ENCODE peak calls at places on chromosomes 4 and X, in five cellular contexts. One of them, this sample, is unnamed.
A peak's percentile ranks its signal among the peaks of the same experiment; 100 is the strongest.

GRCh38 chrX:23515028-23515427 is 152.3 kb upstream of the PRDX4 start:
- DNase-seq in A549: no peak
- DNase-seq in GM06990: no peak
- DNase-seq in IMR-90: no peak
- DNase-seq in ovary: no peak
- DNase-seq in this sample: no peak

GRCh38 chr4:151415978-151416377 is 7.0 kb downstream of the FHIP1A start:
- DNase-seq in ovary: no peak
- DNase-seq in IMR-90: peak; percentile 50
- DNase-seq in GM06990: no peak
- DNase-seq in A549: no peak
- DNase-seq in this sample: no peak

GRCh38 chr4:5635826-5636196 is 72.5 kb downstream of the EVC2 start:
- DNase-seq in ovary: no peak
- DNase-seq in A549: no peak
- DNase-seq in IMR-90: peak; percentile 87
- DNase-seq in GM06990: no peak
- DNase-seq in this sample: no peak

GRCh38 chrX:30150196-30150895 is 65.0 kb upstream of the MAGEB2 start:
- DNase-seq in A549: no peak
- DNase-seq in GM06990: no peak
- DNase-seq in ovary: no peak
- DNase-seq in IMR-90: peak; percentile 36
- DNase-seq in this sample: no peak

GRCh38 chrX:41661366-41662095 is 27.2 kb upstream of the GPR34 start:
- DNase-seq in ovary: no peak
- DNase-seq in A549: no peak
- DNase-seq in IMR-90: peak; percentile 56
- DNase-seq in GM06990: no peak
- DNase-seq in this sample: no peak

GRCh38 chrX:109264878-109265277 is 217.0 kb downstream of the GUCY2F start:
- DNase-seq in IMR-90: no peak
- DNase-seq in ovary: no peak
- DNase-seq in GM06990: no peak
- DNase-seq in A549: no peak
- DNase-seq in this sample: no peak

GRCh38 chrX:153494541-153495361 is at the start of gene BGN:
- DNase-seq in GM06990: no peak
- DNase-seq in IMR-90: peak; percentile 44
- DNase-seq in A549: peak; percentile 15
- DNase-seq in ovary: peak; percentile 43
- DNase-seq in this sample: no peak

GRCh38 chr4:40722576-40723161 is 27.1 kb upstream of the NSUN7 start:
- DNase-seq in A549: no peak
- DNase-seq in GM06990: peak; percentile 51
- DNase-seq in IMR-90: no peak
- DNase-seq in ovary: no peak
- DNase-seq in this sample: no peak

GRCh38 chrX:121336831-121337421 is 289.5 kb downstream of the GLUD2 start:
- DNase-seq in IMR-90: no peak
- DNase-seq in ovary: no peak
- DNase-seq in GM06990: no peak
- DNase-seq in A549: no peak
- DNase-seq in this sample: no peak

GRCh38 chr4:1015179-1015578 is 3.8 kb downstream of the FGFRL1 start:
- DNase-seq in ovary: no peak
- DNase-seq in GM06990: no peak
- DNase-seq in A549: no peak
- DNase-seq in IMR-90: no peak
- DNase-seq in this sample: no peak

GRCh38 chrX:122567911-122568310 is 616.2 kb upstream of the GRIA3 start:
- DNase-seq in IMR-90: no peak
- DNase-seq in A549: no peak
- DNase-seq in ovary: no peak
- DNase-seq in GM06990: no peak
- DNase-seq in this sample: no peak

GRCh38 chr4:144562019-144562740 is 83.8 kb upstream of the HHIP start:
- DNase-seq in GM06990: no peak
- DNase-seq in A549: no peak
- DNase-seq in IMR-90: no peak
- DNase-seq in ovary: no peak
- DNase-seq in this sample: no peak

GRCh38 chrX:64975491-64975890 is 759 bp downstream of the ZC4H2 start:
- DNase-seq in GM06990: peak; percentile 12
- DNase-seq in ovary: peak; percentile 8
- DNase-seq in IMR-90: no peak
- DNase-seq in A549: peak; percentile 24
- DNase-seq in this sample: peak; percentile 84

GRCh38 chr4:26458104-26458503 is 32.2 kb downstream of the CCKAR start:
- DNase-seq in IMR-90: peak; percentile 91
- DNase-seq in GM06990: no peak
- DNase-seq in A549: no peak
- DNase-seq in ovary: no peak
- DNase-seq in this sample: peak; percentile 46

GRCh38 chr4:158768577-158769174 is at the start of gene FNIP2:
- DNase-seq in ovary: peak; percentile 82
- DNase-seq in GM06990: peak; percentile 28
- DNase-seq in IMR-90: peak; percentile 72
- DNase-seq in A549: peak; percentile 65
- DNase-seq in this sample: peak; percentile 92

GRCh38 chr4:56345461-56345860 is 41.8 kb downstream of the AASDH start:
- DNase-seq in GM06990: no peak
- DNase-seq in A549: no peak
- DNase-seq in ovary: no peak
- DNase-seq in IMR-90: no peak
- DNase-seq in this sample: no peak

GRCh38 chr4:72858328-72858727 is 211.2 kb downstream of the COX18 start:
- DNase-seq in ovary: no peak
- DNase-seq in A549: no peak
- DNase-seq in GM06990: no peak
- DNase-seq in IMR-90: peak; percentile 79
- DNase-seq in this sample: no peak

GRCh38 chrX:110541266-110541665 is 182.6 kb downstream of the RTL9 start:
- DNase-seq in ovary: no peak
- DNase-seq in A549: no peak
- DNase-seq in GM06990: no peak
- DNase-seq in IMR-90: no peak
- DNase-seq in this sample: no peak

GRCh38 chr4:125198916-125199315 is 115.8 kb upstream of the FAT4 start:
- DNase-seq in ovary: no peak
- DNase-seq in IMR-90: peak; percentile 37
- DNase-seq in A549: no peak
- DNase-seq in GM06990: no peak
- DNase-seq in this sample: no peak

GRCh38 chrX:74318672-74319071 is 14.7 kb downstream of the ZCCHC13 start:
- DNase-seq in A549: no peak
- DNase-seq in ovary: no peak
- DNase-seq in GM06990: no peak
- DNase-seq in IMR-90: no peak
- DNase-seq in this sample: no peak

GRCh38 chr4:169147217-169147616 is 123.5 kb downstream of the SH3RF1 start:
- DNase-seq in GM06990: no peak
- DNase-seq in IMR-90: peak; percentile 34
- DNase-seq in ovary: no peak
- DNase-seq in A549: peak; percentile 7
- DNase-seq in this sample: no peak

GRCh38 chr4:85717847-85718246 is 242.9 kb downstream of the ARHGAP24 start:
- DNase-seq in A549: no peak
- DNase-seq in ovary: no peak
- DNase-seq in GM06990: no peak
- DNase-seq in IMR-90: no peak
- DNase-seq in this sample: no peak

GRCh38 chr4:6047130-6047673 is 29.0 kb upstream of the C4orf50 start:
- DNase-seq in GM06990: no peak
- DNase-seq in ovary: no peak
- DNase-seq in A549: no peak
- DNase-seq in IMR-90: no peak
- DNase-seq in this sample: no peak

GRCh38 chr4:165207016-165207430 is 338 bp upstream of the KLHL2 start:
- DNase-seq in GM06990: no peak
- DNase-seq in A549: peak; percentile 9
- DNase-seq in ovary: no peak
- DNase-seq in IMR-90: peak; percentile 31
- DNase-seq in this sample: no peak

DNA sequence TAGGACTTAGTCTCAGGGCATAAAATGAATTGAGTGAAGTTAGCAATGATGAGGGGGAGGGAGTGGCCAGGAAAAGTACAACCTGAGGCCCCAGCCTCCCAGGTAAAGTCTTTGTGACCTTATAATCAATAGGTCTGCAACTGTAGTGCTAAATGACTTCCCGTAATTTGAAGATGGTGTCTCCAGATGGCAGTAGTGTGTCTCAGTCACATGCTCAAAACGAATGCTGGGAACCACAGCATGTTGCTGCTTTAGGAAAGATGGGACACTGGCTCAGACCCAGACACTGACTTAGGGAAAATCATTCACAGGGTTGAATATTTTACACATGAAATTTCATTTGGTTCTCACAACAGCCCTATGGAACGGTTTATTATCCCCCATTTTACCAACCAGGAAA is 10.3 kb downstream of the SRPX2 start:
- DNase-seq in A549: peak; percentile 18
- DNase-seq in GM06990: no peak
- DNase-seq in ovary: no peak
- DNase-seq in IMR-90: peak; percentile 32
- DNase-seq in this sample: no peak
- TF ChIP-seq CTCF in A549: peak; percentile 38
- TF ChIP-seq CTCF in GM06990: peak; percentile 43
- TF ChIP-seq CTCF in ovary: peak; percentile 12
- TF ChIP-seq CTCF in IMR-90: peak; percentile 26
- TF ChIP-seq CTCF in this sample: peak; percentile 34

GRCh38 chr4:137997496-137997895 is 244.7 kb downstream of the SLC7A11 start:
- DNase-seq in IMR-90: no peak
- DNase-seq in ovary: no peak
- DNase-seq in A549: no peak
- DNase-seq in GM06990: no peak
- DNase-seq in this sample: no peak

GRCh38 chr4:137994858-137995257 is 247.3 kb downstream of the SLC7A11 start:
- DNase-seq in IMR-90: peak; percentile 55
- DNase-seq in GM06990: no peak
- DNase-seq in A549: no peak
- DNase-seq in ovary: no peak
- DNase-seq in this sample: no peak

GRCh38 chr4:137998666-137999429 is 243.3 kb downstream of the SLC7A11 start:
- DNase-seq in A549: no peak
- DNase-seq in ovary: no peak
- DNase-seq in IMR-90: peak; percentile 63
- DNase-seq in GM06990: no peak
- DNase-seq in this sample: no peak

DNA sequence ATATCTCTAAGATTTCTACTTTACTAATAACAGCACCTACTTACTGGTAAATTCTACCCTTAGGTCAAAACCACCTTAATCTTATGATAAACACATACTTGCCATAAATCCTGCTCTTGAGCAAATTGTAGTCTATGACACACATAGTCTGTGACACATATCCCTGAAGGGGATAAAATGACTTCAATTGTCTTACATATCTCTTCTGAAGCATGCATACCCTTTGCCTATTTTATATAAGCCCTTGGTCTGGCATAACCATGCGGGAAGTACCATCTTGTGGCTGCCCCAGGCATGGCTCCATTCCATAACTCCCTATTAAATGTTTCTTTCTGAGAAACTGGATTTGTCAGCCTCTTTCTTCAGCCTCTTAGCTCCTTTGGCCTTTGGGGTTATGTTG is 248.9 kb downstream of the SLC7A11 start:
- DNase-seq in ovary: no peak
- DNase-seq in IMR-90: no peak
- DNase-seq in GM06990: no peak
- DNase-seq in A549: no peak
- DNase-seq in this sample: no peak
- TF ChIP-seq CTCF in ovary: no peak
- TF ChIP-seq CTCF in IMR-90: no peak
- TF ChIP-seq CTCF in GM06990: no peak
- TF ChIP-seq CTCF in A549: no peak
- TF ChIP-seq CTCF in this sample: no peak

GRCh38 chr4:156983366-156983765 is 11.8 kb upstream of the PDGFC start:
- DNase-seq in GM06990: no peak
- DNase-seq in A549: peak; percentile 19
- DNase-seq in IMR-90: peak; percentile 56
- DNase-seq in ovary: no peak
- DNase-seq in this sample: no peak
- TF ChIP-seq CTCF in GM06990: no peak
- TF ChIP-seq CTCF in A549: no peak
- TF ChIP-seq CTCF in IMR-90: peak; percentile 64
- TF ChIP-seq CTCF in ovary: no peak
- TF ChIP-seq CTCF in this sample: peak; percentile 50

GRCh38 chr4:39450618-39451017 is 8.1 kb downstream of the RPL9 start:
- DNase-seq in GM06990: no peak
- DNase-seq in IMR-90: no peak
- DNase-seq in ovary: no peak
- DNase-seq in A549: no peak
- DNase-seq in this sample: no peak

GRCh38 chr4:39442910-39443480 is 15.7 kb downstream of the RPL9 start:
- DNase-seq in ovary: no peak
- DNase-seq in GM06990: no peak
- DNase-seq in IMR-90: no peak
- DNase-seq in A549: no peak
- DNase-seq in this sample: no peak

GRCh38 chr4:39446483-39446841 is 12.3 kb downstream of the RPL9 start:
- DNase-seq in A549: no peak
- DNase-seq in ovary: peak; percentile 12
- DNase-seq in GM06990: no peak
- DNase-seq in IMR-90: no peak
- DNase-seq in this sample: no peak

GRCh38 chr4:39451423-39452023 is 7.2 kb downstream of the RPL9 start:
- DNase-seq in GM06990: no peak
- DNase-seq in IMR-90: no peak
- DNase-seq in ovary: no peak
- DNase-seq in A549: no peak
- DNase-seq in this sample: no peak

GRCh38 chr4:39446842-39447573 is 11.7 kb downstream of the RPL9 start:
- DNase-seq in GM06990: peak; percentile 90
- DNase-seq in A549: no peak
- DNase-seq in IMR-90: peak; percentile 28
- DNase-seq in ovary: peak; percentile 39
- DNase-seq in this sample: no peak
- TF ChIP-seq CTCF in GM06990: peak; percentile 57
- TF ChIP-seq CTCF in A549: no peak
- TF ChIP-seq CTCF in IMR-90: peak; percentile 10
- TF ChIP-seq CTCF in ovary: peak; percentile 15
- TF ChIP-seq CTCF in this sample: no peak

DNA sequence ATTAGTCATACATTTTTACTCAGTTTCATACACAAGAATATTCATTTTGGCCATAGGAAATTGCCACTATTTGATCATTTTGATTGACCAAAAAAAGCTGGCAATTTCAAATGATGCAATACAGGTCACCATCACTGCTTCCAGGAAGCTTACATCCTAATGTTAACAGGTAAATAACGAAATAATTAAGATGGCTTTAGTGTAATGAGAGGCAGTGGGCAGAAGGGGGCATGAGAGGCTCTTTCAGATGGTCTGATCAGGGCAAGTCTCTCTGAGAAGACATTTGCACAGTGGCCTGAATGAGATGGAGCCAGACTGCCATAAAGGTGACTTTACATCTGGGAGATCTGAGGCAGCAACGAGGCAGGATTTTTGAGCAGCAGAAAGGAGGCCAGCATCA is 170.7 kb downstream of the SLIT2 start:
- DNase-seq in A549: no peak
- DNase-seq in ovary: no peak
- DNase-seq in IMR-90: peak; percentile 52
- DNase-seq in GM06990: no peak
- DNase-seq in this sample: no peak
- TF ChIP-seq CTCF in A549: peak; percentile 28
- TF ChIP-seq CTCF in ovary: no peak
- TF ChIP-seq CTCF in IMR-90: peak; percentile 62
- TF ChIP-seq CTCF in GM06990: peak; percentile 56
- TF ChIP-seq CTCF in this sample: peak; percentile 62

GRCh38 chr4:148415500-148415899 is 26.7 kb downstream of the NR3C2 start:
- DNase-seq in ovary: no peak
- DNase-seq in IMR-90: peak; percentile 3
- DNase-seq in GM06990: no peak
- DNase-seq in A549: no peak
- DNase-seq in this sample: no peak
- TF ChIP-seq CTCF in ovary: no peak
- TF ChIP-seq CTCF in IMR-90: no peak
- TF ChIP-seq CTCF in GM06990: no peak
- TF ChIP-seq CTCF in A549: no peak
- TF ChIP-seq CTCF in this sample: no peak

This sample was measured in osteocyte.